ENCODE peak calls at places on chromosomes 12 and 14, in eight cellular contexts. E, W, V, K, X, S, Y and R are unnamed samples.

GRCh38 chr12:120711411-120711810 is 1.2 kb downstream of the UNC119B start:
- DNase-seq in E (no peak), W (no peak), V (peak; percentile 12), K (no peak), X (no peak), S (no peak), Y (no peak), R (no peak)

GRCh38 chr12:68454855-68455254 is 122.7 kb upstream of the MDM1 start:
- DNase-seq in E (no peak), W (no peak), V (no peak), K (no peak), X (no peak), S (no peak), Y (no peak), R (no peak)

GRCh38 chr14:105059035-105059916 is 6.0 kb downstream of the GPR132 start:
- DNase-seq in E (no peak), W (no peak), V (peak; percentile 21), K (no peak), X (peak; percentile 75), S (peak; percentile 17), Y (no peak), R (no peak)

GRCh38 chr12:9760699-9761406 is at the start of gene CD69:
- DNase-seq in E (no peak), W (peak; percentile 94), V (no peak), K (no peak), X (peak; percentile 72), S (no peak), Y (no peak), R (no peak)

GRCh38 chr12:124655317-124656213 is 88.2 kb upstream of the NCOR2 start:
- DNase-seq in E (peak; percentile 97), W (no peak), V (peak; percentile 95), K (peak; percentile 81), X (no peak), S (peak; percentile 54), Y (no peak), R (peak; percentile 94)

GRCh38 chr12:53595212-53595611 is 31.0 kb downstream of the ATF7 start:
- DNase-seq in E (no peak), W (no peak), V (peak; percentile 10), K (no peak), X (no peak), S (no peak), Y (no peak), R (no peak)

GRCh38 chr12:113162102-113163029 is 12.8 kb downstream of the CFAP73 start:
- DNase-seq in E (no peak), W (no peak), V (peak; percentile 46), K (no peak), X (no peak), S (no peak), Y (no peak), R (peak; percentile 20)

GRCh38 chr14:59356783-59357182 is 108.4 kb downstream of the GPR135 start:
- DNase-seq in E (no peak), W (no peak), V (no peak), K (no peak), X (no peak), S (no peak), Y (no peak), R (no peak)

GRCh38 chr12:112309797-112310196 is 72.4 kb downstream of the HECTD4 start:
- DNase-seq in E (no peak), W (no peak), V (peak; percentile 56), K (no peak), X (no peak), S (no peak), Y (no peak), R (no peak)

GRCh38 chr12:64169999-64170398 is 52.1 kb downstream of the KICS2 start:
- DNase-seq in E (no peak), W (no peak), V (no peak), K (no peak), X (no peak), S (no peak), Y (no peak), R (no peak)